ENCODE peak calls at places on chromosomes 3 and 15, in nine cellular contexts. V, K, I, G, W, Y, U, E and T are unnamed samples.
A peak's percentile ranks its signal among the peaks of the same experiment; 100 is the strongest.

GRCh38 chr15:93982226-93982641 is 249.1 kb upstream of the MCTP2 start:
- DNase-seq in V (no peak), K (no peak), I (no peak), G (no peak), W (no peak), Y (no peak), U (no peak), E (no peak), T (no peak)

GRCh38 chr15:42146551-42147430 is 9.6 kb downstream of the PLA2G4F start:
- DNase-seq in V (no peak), K (no peak), I (no peak), G (no peak), W (peak; percentile 23), Y (no peak), U (no peak), E (no peak), T (no peak)

GRCh38 chr3:146250449-146251382 is at the start of gene PLSCR4:
- DNase-seq in V (peak; percentile 90), K (peak; percentile 83), I (peak; percentile 16), G (peak; percentile 27), W (peak; percentile 47), Y (no peak), U (peak; percentile 47), E (peak; percentile 77), T (peak; percentile 62)

GRCh38 chr3:37909067-37909911 is 47.6 kb downstream of the CTDSPL start:
- DNase-seq in V (no peak), K (peak; percentile 23), I (no peak), G (no peak), W (no peak), Y (no peak), U (peak; percentile 25), E (no peak), T (no peak)

GRCh38 chr3:23592961-23593931 is 212.5 kb upstream of the UBE2E1 start:
- DNase-seq in V (no peak), K (no peak), I (no peak), G (no peak), W (no peak), Y (no peak), U (no peak), E (no peak), T (no peak)

GRCh38 chr3:49671291-49672288 is 2.6 kb upstream of the APEH start:
- DNase-seq in V (peak; percentile 72), K (peak; percentile 79), I (peak; percentile 61), G (peak; percentile 64), W (peak; percentile 90), Y (peak; percentile 70), U (peak; percentile 53), E (peak; percentile 85), T (no peak)

GRCh38 chr3:157785071-157785826 is 282.0 kb upstream of the VEPH1 start:
- DNase-seq in V (no peak), K (peak; percentile 95), I (peak; percentile 80), G (no peak), W (peak; percentile 32), Y (no peak), U (peak; percentile 94), E (peak; percentile 91), T (peak; percentile 95)

GRCh38 chr3:181493423-181493822 is 218.3 kb upstream of the SOX2 start:
- DNase-seq in V (no peak), K (peak; percentile 49), I (no peak), G (no peak), W (no peak), Y (no peak), U (peak; percentile 10), E (no peak), T (peak; percentile 80)

GRCh38 chr15:66488525-66488924 is 9.0 kb downstream of the SNAPC5 start:
- DNase-seq in V (no peak), K (no peak), I (no peak), G (no peak), W (no peak), Y (no peak), U (no peak), E (no peak), T (no peak)

GRCh38 chr3:172347895-172348680 is 100.2 kb downstream of the GHSR start:
- DNase-seq in V (no peak), K (no peak), I (peak; percentile 16), G (no peak), W (no peak), Y (no peak), U (no peak), E (no peak), T (no peak)

GRCh38 chr3:134651347-134652041 is 672 bp upstream of the KY start:
- DNase-seq in V (no peak), K (peak; percentile 53), I (no peak), G (no peak), W (no peak), Y (no peak), U (peak; percentile 26), E (peak; percentile 27), T (peak; percentile 29)

DNA sequence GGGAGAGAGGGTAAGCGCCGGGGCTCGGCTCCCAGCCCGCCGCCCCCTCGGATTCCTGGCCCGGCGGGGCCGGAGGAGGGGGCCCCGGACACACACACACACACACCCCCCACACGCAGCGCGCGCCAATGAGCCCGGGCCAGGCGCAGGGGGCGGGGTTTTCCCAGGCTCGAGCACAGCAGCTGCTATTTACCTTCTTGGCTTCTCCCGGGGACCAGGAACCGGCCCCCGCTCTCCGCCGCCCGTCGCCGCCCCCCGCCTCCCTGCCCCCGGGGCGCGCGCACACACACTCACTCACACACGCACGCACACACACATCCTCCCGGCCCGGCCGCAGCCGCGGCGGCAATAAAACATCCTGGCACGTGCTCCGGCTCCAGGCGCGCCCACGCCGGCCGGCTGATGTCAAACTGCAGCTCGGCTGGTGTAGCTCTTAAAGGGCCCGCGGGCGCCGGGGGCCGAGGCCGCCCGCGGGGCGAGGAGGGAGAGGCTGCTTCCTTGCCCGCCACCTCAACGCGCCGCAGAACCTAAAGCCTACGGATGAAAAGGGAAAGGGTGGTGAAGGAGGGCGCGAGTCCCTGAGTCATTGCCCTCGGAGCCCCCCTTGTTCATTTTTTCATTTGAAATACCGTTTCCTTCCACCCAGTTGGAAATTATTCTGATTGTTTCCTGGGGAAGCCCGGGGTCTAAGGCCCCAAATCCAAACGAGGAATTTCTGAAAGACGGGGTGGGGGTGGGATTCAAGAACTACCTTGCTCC is 1.0 kb upstream of the HES1 start:
- DNase-seq in V (peak; percentile 94), K (peak; percentile 98), I (peak; percentile 88), G (peak; percentile 92), W (peak; percentile 95), Y (peak; percentile 83), U (peak; percentile 95), E (peak; percentile 93), T (peak; percentile 96)
- H3K9ac ChIP-seq in V (peak overlapping the region; percentile 89), K (peak overlapping the region; percentile 98), I (peak overlapping the region; percentile 84), G (no peak overlapping the region), W (peak overlapping the region; percentile 64), Y (peak overlapping the region; percentile 43), U (peak overlapping the region; percentile 9), E (peak overlapping the region; percentile 78), T (peak overlapping the region; percentile 90)

GRCh38 chr3:125414671-125415070 is 39.5 kb upstream of the ZNF148 start:
- DNase-seq in V (no peak), K (no peak), I (no peak), G (no peak), W (no peak), Y (no peak), U (no peak), E (no peak), T (no peak)
- H3K9ac ChIP-seq in V (no peak overlapping the region), K (no peak overlapping the region), I (no peak overlapping the region), G (no peak overlapping the region), W (no peak overlapping the region), Y (no peak overlapping the region), U (no peak overlapping the region), E (no peak overlapping the region), T (no peak overlapping the region)

DNA sequence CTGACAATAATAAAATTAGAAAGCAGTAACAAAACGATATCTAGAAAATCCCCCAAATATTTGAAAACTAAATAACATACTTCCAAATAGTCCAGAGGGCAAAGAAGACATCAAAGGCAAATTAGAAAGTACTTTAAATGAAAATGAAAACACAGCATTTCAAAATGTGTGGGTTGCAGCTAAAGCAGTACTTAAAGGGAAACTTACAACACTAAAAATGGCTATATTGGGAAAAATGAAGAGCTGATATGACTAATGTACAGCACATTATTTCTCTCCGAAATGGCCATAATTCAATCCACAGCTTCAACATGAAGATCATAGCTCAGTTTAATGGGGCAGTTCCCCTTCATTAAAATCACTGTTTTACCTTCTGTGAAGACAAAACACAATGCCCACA is 71.9 kb downstream of the FBXL22 start:
- DNase-seq in V (no peak), K (no peak), I (no peak), G (no peak), W (no peak), Y (no peak), U (no peak), E (no peak), T (no peak)
- H3K9ac ChIP-seq in V (no peak overlapping the region), K (no peak overlapping the region), I (no peak overlapping the region), G (no peak overlapping the region), W (no peak overlapping the region), Y (no peak overlapping the region), U (no peak overlapping the region), E (no peak overlapping the region), T (no peak overlapping the region)

DNA sequence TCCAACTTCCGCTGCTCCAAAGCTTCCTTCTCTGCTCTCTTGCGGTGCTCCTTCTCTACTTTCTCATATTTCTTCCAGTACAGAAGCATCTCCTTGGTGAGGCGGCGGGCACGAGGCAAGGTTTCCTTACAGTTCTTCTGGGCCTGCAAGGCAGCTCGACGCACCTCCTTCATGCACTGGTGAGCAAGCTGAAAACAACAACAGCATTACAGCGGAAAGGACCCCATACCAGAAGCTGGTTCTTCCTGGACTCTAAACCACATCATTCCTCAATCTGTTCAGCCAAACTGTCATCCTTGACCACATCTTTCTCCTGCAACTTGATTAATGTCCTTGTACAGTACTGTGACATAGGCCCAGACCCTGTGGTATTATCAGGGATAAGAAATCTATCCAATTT is 36.4 kb downstream of the INO80 start:
- DNase-seq in V (no peak), K (no peak), I (no peak), G (no peak), W (no peak), Y (no peak), U (no peak), E (no peak), T (peak; percentile 64)
- H3K9ac ChIP-seq in V (no peak overlapping the region), K (no peak overlapping the region), I (no peak overlapping the region), G (no peak overlapping the region), W (no peak overlapping the region), Y (no peak overlapping the region), U (no peak overlapping the region), E (peak overlapping the region; percentile 41), T (no peak overlapping the region)

GRCh38 chr3:194686414-194686815 is 732 bp downstream of the FAM43A start:
- DNase-seq in V (no peak), K (no peak), I (no peak), G (no peak), W (no peak), Y (no peak), U (no peak), E (no peak), T (no peak)

GRCh38 chr3:194688946-194689345 is 3.3 kb downstream of the FAM43A start:
- DNase-seq in V (peak; percentile 15), K (no peak), I (no peak), G (no peak), W (no peak), Y (no peak), U (no peak), E (peak; percentile 32), T (no peak)

GRCh38 chr3:194686816-194687637 is 1.3 kb downstream of the FAM43A start:
- DNase-seq in V (peak; percentile 48), K (peak; percentile 76), I (no peak), G (peak; percentile 70), W (peak; percentile 71), Y (no peak), U (peak; percentile 58), E (peak; percentile 56), T (peak; percentile 57)

GRCh38 chr3:194688207-194688711 is 2.6 kb downstream of the FAM43A start:
- DNase-seq in V (peak; percentile 48), K (peak; percentile 30), I (no peak), G (peak; percentile 11), W (peak; percentile 64), Y (no peak), U (peak; percentile 23), E (peak; percentile 63), T (no peak)

GRCh38 chr3:194687638-194688206 is 2.0 kb downstream of the FAM43A start:
- DNase-seq in V (peak; percentile 83), K (peak; percentile 85), I (no peak), G (peak; percentile 82), W (peak; percentile 94), Y (peak; percentile 51), U (peak; percentile 51), E (peak; percentile 79), T (peak; percentile 47)
- H3K9ac ChIP-seq in V (peak overlapping the region; percentile 84), K (peak overlapping the region; percentile 70), I (no peak overlapping the region), G (peak overlapping the region; percentile 78), W (no peak overlapping the region), Y (peak overlapping the region; percentile 39), U (peak overlapping the region; percentile 59), E (peak overlapping the region; percentile 88), T (peak overlapping the region; percentile 83)